ENCODE peak calls at places on chromosomes 6 and 20, in four cellular contexts. Y, T, Q and W are unnamed samples.

GRCh38 chr6:104064876-104065275 is 794.8 kb downstream of the HACE1 start:
- DNase-seq in Q (no peak), T (no peak), Y (no peak), W (no peak)

GRCh38 chr6:33061987-33062386 is 11.5 kb downstream of the HLA-DPA1 start:
- DNase-seq in Q (no peak), T (no peak), Y (peak; percentile 81), W (peak; percentile 46)

GRCh38 chr6:13395272-13396237 is 67.2 kb upstream of the TBC1D7 start:
- DNase-seq in T (no peak), Q (no peak), Y (no peak), W (peak; percentile 86)

GRCh38 chr6:84897874-84898635 is 133.7 kb upstream of the TBX18 start:
- DNase-seq in T (peak; percentile 48), Q (no peak), Y (no peak), W (peak; percentile 46)

GRCh38 chr6:14734416-14735340 is 511.2 kb upstream of the JARID2 start:
- DNase-seq in T (peak; percentile 67), Q (no peak), Y (no peak), W (no peak)

GRCh38 chr6:138227316-138227781 is 9.1 kb upstream of the PBOV1 start:
- DNase-seq in Y (no peak), T (no peak), Q (no peak), W (no peak)

GRCh38 chr20:10427060-10427692 is 6.8 kb downstream of the MKKS start:
- DNase-seq in Y (peak; percentile 57), T (peak; percentile 47), Q (peak; percentile 74), W (peak; percentile 81)

GRCh38 chr6:161319231-161319630 is 45.4 kb upstream of the AGPAT4 start:
- DNase-seq in Q (no peak), Y (no peak), T (no peak), W (no peak)

GRCh38 chr6:148521586-148521985 is 178.9 kb downstream of the SASH1 start:
- DNase-seq in T (peak; percentile 43), Q (no peak), Y (no peak), W (no peak)

GRCh38 chr6:157789861-157790260 is 33.2 kb upstream of the SNX9 start:
- DNase-seq in Q (peak; percentile 93), Y (no peak), T (no peak), W (peak; percentile 18)

GRCh38 chr6:168132531-168133184 is 53.6 kb upstream of the FRMD1 start:
- DNase-seq in Q (peak; percentile 88), T (no peak), Y (no peak), W (peak; percentile 53)

GRCh38 chr20:15099130-15099529 is 761.7 kb upstream of the FLRT3 start:
- DNase-seq in Y (no peak), Q (no peak), T (no peak), W (no peak)

GRCh38 chr6:90072961-90073464 is 178.7 kb downstream of the GJA10 start:
- DNase-seq in Y (no peak), Q (no peak), T (no peak), W (no peak)

GRCh38 chr20:44728835-44729342 is 13.7 kb downstream of the CCN5 start:
- DNase-seq in T (peak; percentile 98), Q (peak; percentile 70), Y (no peak), W (peak; percentile 64)

GRCh38 chr6:13406781-13407180 is 78.4 kb upstream of the TBC1D7 start:
- DNase-seq in T (no peak), Q (no peak), Y (no peak), W (peak; percentile 20)

GRCh38 chr20:46013826-46014516 is 5.3 kb downstream of the MMP9 start:
- DNase-seq in T (peak; percentile 51), Y (peak; percentile 68), Q (peak; percentile 97), W (peak; percentile 76)

GRCh38 chr20:40525356-40525755 is 163.7 kb downstream of the MAFB start:
- DNase-seq in Y (no peak), T (no peak), Q (no peak), W (no peak)

GRCh38 chr20:50274570-50275430 is 84.2 kb downstream of the CEBPB start:
- DNase-seq in T (no peak), Q (no peak), Y (no peak), W (no peak)

GRCh38 chr6:83514877-83515466 is 2.6 kb downstream of the PRSS35 start:
- DNase-seq in T (peak; percentile 48), Q (peak; percentile 76), Y (peak; percentile 63), W (peak; percentile 78)

GRCh38 chr6:14175031-14175430 is 57.5 kb downstream of the CD83 start:
- DNase-seq in T (no peak), Y (no peak), Q (no peak), W (no peak)

GRCh38 chr6:1242021-1242420 is 69.9 kb upstream of the FOXQ1 start:
- DNase-seq in Q (no peak), T (no peak), Y (no peak), W (no peak)

GRCh38 chr6:132068766-132069165 is 117.6 kb upstream of the CCN2 start:
- DNase-seq in T (no peak), Y (no peak), Q (no peak), W (no peak)

GRCh38 chr6:137723273-137724017 is 143.6 kb upstream of the TNFAIP3 start:
- DNase-seq in Q (no peak), Y (no peak), T (no peak), W (no peak)

GRCh38 chr20:19291024-19291817 is 78.8 kb downstream of the SLC24A3 start:
- DNase-seq in T (no peak), Q (no peak), Y (no peak), W (no peak)

GRCh38 chr20:19129976-19130612 is 82.3 kb upstream of the SLC24A3 start:
- DNase-seq in Q (no peak), Y (peak; percentile 25), T (no peak), W (no peak)

GRCh38 chr6:30490031-30490876 is 945 bp downstream of the HLA-E start:
- DNase-seq in T (peak; percentile 60), Q (peak; percentile 82), Y (peak; percentile 75), W (peak; percentile 81)

DNA sequence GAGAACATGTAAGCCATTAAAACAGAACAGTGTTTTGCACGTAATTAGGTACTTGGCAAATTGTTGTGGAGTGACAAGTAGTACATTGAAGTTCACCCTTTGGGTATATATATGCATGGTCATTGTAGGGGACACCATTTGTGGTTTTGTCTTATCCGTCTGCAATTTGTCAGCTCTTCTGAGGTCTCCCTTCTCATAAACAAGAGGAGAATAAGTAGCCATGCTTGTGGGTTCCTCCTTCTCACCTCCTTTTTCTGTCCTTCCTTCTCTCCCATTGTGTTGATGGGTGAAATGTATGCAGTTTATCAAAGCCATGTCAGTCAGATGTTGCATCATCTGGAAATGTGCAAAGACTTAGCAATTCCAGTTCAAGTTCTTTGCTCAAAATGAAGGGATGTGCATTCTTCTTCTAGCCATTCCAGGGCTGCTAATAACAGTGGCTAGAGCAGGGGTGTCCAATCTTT is 70.9 kb downstream of the QKI start:
- DNase-seq in T (no peak), Q (no peak), Y (no peak), W (no peak)
- TF ChIP-seq EZH2 in T (no peak), Q (no peak), Y (no peak), W (no peak)

GRCh38 chr6:41638002-41638800 is at the start of gene MDFI:
- DNase-seq in Y (no peak), Q (peak; percentile 87), T (peak; percentile 23), W (peak; percentile 82)

GRCh38 chr6:41641352-41641925 is 3.2 kb downstream of the MDFI start:
- DNase-seq in Y (no peak), T (no peak), Q (no peak), W (no peak)

GRCh38 chr6:41638801-41639555 is 710 bp downstream of the MDFI start:
- DNase-seq in Q (peak; percentile 83), T (peak; percentile 39), Y (no peak), W (peak; percentile 79)

GRCh38 chr6:41640436-41640835 is 2.2 kb downstream of the MDFI start:
- DNase-seq in Q (no peak), T (no peak), Y (no peak), W (peak; percentile 68)

GRCh38 chr6:41639556-41640371 is 1.5 kb downstream of the MDFI start:
- DNase-seq in T (no peak), Y (no peak), Q (peak; percentile 48), W (peak; percentile 88)
- TF ChIP-seq EZH2 in T (no peak), Y (no peak), Q (no peak), W (no peak)

DNA sequence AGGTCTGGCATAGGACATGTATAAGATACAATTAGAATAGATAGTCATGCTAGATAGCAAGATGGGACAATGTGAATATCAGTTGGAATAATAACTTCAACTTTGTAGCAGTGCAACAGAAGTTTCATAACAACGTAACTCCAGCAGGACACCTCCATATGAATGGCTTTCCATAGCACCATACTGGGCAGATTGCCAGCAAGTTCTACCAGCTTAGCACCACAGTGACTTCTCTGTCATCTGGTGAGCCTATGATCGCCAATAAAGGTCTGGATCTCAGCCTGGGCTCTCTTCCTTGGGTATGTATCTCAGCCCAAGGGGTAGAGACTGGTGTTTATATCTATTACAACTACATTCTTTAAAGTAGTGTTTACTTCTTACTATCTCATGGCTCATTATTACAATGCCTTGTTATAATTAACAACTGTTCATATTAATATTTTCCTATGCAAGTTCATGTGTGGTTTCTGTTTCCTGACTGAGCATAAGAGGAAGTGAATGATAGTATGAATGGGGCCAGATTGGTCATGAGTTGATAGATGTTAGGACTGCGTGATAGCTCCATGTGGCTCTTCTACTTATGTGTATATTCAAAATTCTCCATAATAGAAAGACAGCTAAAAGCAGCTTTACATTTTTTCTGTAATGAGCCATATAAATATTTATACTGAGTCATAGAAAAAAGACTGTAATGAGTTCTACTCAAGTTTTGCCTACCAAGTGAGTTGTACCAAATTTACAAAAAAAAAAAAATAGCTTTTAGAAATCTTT is 22.9 kb downstream of the HTR1B start:
- DNase-seq in Y (no peak), Q (no peak), T (no peak), W (no peak)
- TF ChIP-seq EZH2 in Y (no peak), Q (no peak), T (no peak), W (no peak)

DNA sequence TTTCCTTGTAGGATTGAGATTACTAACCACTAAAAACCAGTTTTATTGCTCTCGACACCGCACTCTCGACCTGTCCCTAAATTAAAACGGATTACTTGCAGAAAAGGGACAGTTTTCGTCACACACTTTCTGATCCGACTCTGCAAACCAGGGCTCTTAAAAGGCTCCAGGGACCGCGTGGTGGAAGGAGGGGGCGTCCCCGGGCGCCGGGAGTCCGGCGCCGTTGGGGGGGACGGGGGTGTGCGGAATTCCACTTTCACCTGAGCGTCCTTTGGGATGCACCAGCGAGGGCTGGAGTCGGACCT is 695 bp downstream of the MAK start:
- DNase-seq in Q (no peak), T (peak; percentile 7), Y (no peak), W (peak; percentile 27)
- TF ChIP-seq EZH2 in Q (no peak), T (peak; percentile 60), Y (no peak), W (no peak)